ENCODE peak calls at places on chromosome 22, in nine cellular contexts. S is GM10248, R is stomach, V is transverse colon, H is nephron progenitor cell, A is IMR-90, T is GM12865, B is pancreas, Q is mucosa of descending colon. X is an unnamed sample.

GRCh38 chr22:39530692-39531331 is 1.7 kb downstream of the RPS19BP1 start:
- DNase-seq in B (no peak), A (peak; percentile 41), Q (no peak), H (no peak), T (peak; percentile 67), S (no peak), R (no peak), V (no peak), X (no peak)

GRCh38 chr22:35663371-35663770 is 15.1 kb downstream of the APOL6 start:
- DNase-seq in V (no peak), Q (no peak), T (no peak), S (no peak), A (no peak), B (no peak), H (no peak), R (no peak), X (no peak)

GRCh38 chr22:20464096-20464614 is 26.5 kb upstream of the SCARF2 start:
- DNase-seq in H (no peak), A (no peak), B (no peak), Q (no peak), T (peak; percentile 75), V (no peak), S (peak; percentile 52), R (no peak), X (peak; percentile 50)

GRCh38 chr22:20211997-20212753 is 55.9 kb downstream of the RTN4R start:
- DNase-seq in V (peak; percentile 57), S (no peak), Q (peak; percentile 77), B (peak; percentile 85), T (no peak), R (peak; percentile 89), A (peak; percentile 7), H (no peak), X (no peak)

GRCh38 chr22:21681566-21682370 is 16.0 kb downstream of the PPIL2 start:
- DNase-seq in B (no peak), R (no peak), T (no peak), H (no peak), A (no peak), Q (no peak), S (no peak), V (no peak), X (no peak)

GRCh38 chr22:39265143-39265542 is 20.4 kb upstream of the PDGFB start:
- DNase-seq in A (no peak), S (no peak), V (no peak), Q (no peak), R (no peak), T (no peak), B (no peak), H (no peak), X (no peak)

GRCh38 chr22:40462195-40462988 is 92.0 kb downstream of the SGSM3 start:
- DNase-seq in Q (no peak), A (no peak), V (no peak), S (peak; percentile 26), T (peak; percentile 31), R (no peak), B (no peak), H (no peak), X (no peak)

GRCh38 chr22:46023558-46023981 is 46.6 kb upstream of the WNT7B start:
- DNase-seq in T (no peak), R (no peak), B (peak; percentile 29), Q (peak; percentile 25), A (peak; percentile 92), S (no peak), V (peak; percentile 9), H (no peak), X (no peak)

GRCh38 chr22:44352378-44353062 is 39.8 kb upstream of the SHISAL1 start:
- DNase-seq in S (no peak), V (no peak), B (no peak), T (no peak), R (no peak), A (no peak), H (no peak), Q (peak; percentile 8), X (no peak)

GRCh38 chr22:19868773-19869471 is 14.2 kb upstream of the GNB1L start:
- DNase-seq in S (no peak), T (no peak), A (no peak), H (no peak), R (no peak), Q (peak; percentile 59), V (peak; percentile 66), B (peak; percentile 47), X (no peak)

GRCh38 chr22:44202261-44202789 is 21.6 kb downstream of the PARVG start:
- DNase-seq in H (no peak), T (no peak), S (no peak), R (no peak), A (peak; percentile 90), Q (no peak), V (no peak), B (no peak), X (no peak)

GRCh38 chr22:45512363-45512762 is 9.7 kb downstream of the FBLN1 start:
- DNase-seq in H (no peak), V (no peak), A (no peak), Q (no peak), S (no peak), T (no peak), B (no peak), R (no peak), X (no peak)

GRCh38 chr22:17091851-17092250 is 7.1 kb downstream of the IL17RA start:
- DNase-seq in Q (no peak), T (no peak), H (no peak), V (no peak), S (no peak), A (no peak), B (no peak), R (peak; percentile 2), X (no peak)

GRCh38 chr22:20295262-20296064 is 24.4 kb downstream of the DGCR6L start:
- DNase-seq in V (no peak), H (no peak), R (no peak), T (no peak), A (no peak), Q (no peak), S (no peak), B (peak; percentile 6), X (no peak)

GRCh38 chr22:47804281-47804680 is 1041.8 kb downstream of the TBC1D22A start:
- DNase-seq in Q (no peak), R (no peak), S (no peak), T (no peak), V (no peak), A (no peak), B (no peak), H (no peak), X (no peak)
- TF ChIP-seq CTCF in Q (no peak), R (no peak), S (no peak), T (no peak), V (no peak), A (no peak), B (no peak), H (no peak), X (no peak)

DNA sequence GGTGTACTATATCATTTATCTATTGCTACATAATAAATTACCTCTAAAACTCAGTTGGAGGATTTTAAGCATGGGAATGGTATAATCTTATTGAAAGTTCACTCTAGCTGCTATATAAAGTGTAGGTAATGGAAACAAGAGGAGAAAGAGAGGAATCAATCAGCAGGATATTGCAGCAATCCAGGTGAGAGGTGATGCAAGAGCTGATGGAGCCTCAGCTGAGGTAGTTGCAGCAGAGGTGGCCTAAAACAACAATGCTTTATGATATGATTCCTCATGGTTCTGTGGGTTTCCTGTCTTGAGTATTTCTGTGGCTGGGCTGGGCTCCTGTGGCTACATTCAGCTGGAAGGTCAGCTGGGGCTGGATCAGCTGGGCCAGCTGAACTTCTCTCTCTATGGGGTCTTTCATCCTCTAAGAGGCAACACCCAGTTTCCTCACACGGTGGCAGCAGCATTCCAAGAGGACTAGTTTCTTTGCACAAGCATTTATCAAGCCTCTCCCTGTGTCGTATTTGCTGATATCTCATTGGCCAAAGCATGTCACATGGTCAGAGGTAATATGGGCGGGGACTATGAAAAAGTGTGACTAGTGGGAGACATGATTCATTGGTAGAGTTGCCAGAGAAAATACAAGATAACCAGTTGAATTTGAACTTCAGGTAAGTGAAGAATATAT is 135.4 kb upstream of the LARGE1 start:
- DNase-seq in Q (no peak), T (peak; percentile 63), S (no peak), R (peak; percentile 28), H (peak; percentile 44), V (no peak), B (no peak), A (no peak), X (no peak)
- TF ChIP-seq CTCF in Q (no peak), T (peak; percentile 45), S (no peak), R (no peak), H (peak; percentile 27), V (no peak), B (no peak), A (no peak), X (no peak)

GRCh38 chr22:31162015-31162765 is 2.2 kb downstream of the RNF185 start:
- DNase-seq in B (no peak), T (no peak), Q (no peak), S (no peak), V (no peak), R (no peak), H (no peak), A (no peak), X (no peak)
- TF ChIP-seq CTCF in B (no peak), T (no peak), Q (no peak), S (no peak), V (peak; percentile 27), R (no peak), H (no peak), A (no peak), X (no peak)

DNA sequence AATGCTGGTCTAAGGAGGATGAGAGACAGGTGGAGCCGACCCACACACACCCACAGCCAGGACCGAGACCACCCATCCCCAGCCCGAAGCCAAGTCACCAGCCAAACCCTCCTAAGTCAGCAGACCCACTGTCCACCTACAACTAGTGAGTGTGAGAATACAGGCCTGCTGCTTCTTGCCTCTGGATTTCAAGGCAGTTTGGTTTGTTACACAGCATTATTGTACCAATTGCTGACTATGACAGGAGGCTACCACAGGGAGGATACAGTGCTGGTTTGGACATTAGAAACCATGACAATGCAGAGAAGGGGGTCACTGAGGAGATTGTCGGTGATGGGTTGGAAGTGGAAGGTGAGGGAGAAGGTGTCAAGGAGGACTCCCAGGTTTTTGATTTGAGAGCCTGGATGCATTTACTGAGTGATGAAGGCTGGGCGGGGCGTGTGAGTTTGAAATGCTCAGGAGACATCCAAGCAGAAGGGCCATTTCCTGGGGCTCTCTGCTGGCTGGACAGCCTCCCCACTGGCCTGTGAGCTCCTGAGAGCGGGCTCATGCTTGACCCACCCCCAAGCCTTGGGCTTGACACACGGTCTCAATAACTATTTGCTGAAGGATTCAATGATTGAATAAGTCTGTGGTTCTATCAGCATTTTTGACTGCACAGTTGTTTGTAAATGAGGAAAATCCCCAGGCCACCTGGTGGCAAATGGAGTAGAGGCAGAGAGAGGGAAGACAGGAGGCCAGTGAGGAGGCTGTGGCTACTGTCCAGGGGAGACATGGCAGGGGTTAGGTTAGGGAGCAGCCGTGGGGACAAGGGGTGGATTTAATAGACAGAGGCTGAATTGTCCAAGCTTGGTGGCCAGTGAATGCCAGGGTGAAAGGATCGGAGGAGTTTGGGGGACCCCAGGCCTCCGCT is 9.4 kb upstream of the SSTR3 start:
- DNase-seq in V (no peak), R (no peak), Q (no peak), H (no peak), A (no peak), B (no peak), S (no peak), T (no peak), X (no peak)
- TF ChIP-seq CTCF in V (no peak), R (no peak), Q (no peak), H (no peak), A (no peak), B (no peak), S (no peak), T (peak; percentile 8), X (peak; percentile 0)

X was measured in GM13977.